ENCODE peak calls at places on chromosome 13, in nine cellular contexts. One of them, this sample, is unnamed.

GRCh38 chr13:27919299-27919933 is 384 bp upstream of the PDX1 start:
- DNase-seq in stimulated activated naive CD8-positive, alpha-beta T cell treated with anti-CD3 and anti-CD28 coated beads, Interleukin-15, Interleukin-2, amounts not matched to agents 100 U/mL and 50 U/mL, for 24 hours: no peak
- DNase-seq in substantia nigra: no peak
- DNase-seq in LoVo: no peak
- DNase-seq in HCT116: peak; percentile 45
- DNase-seq in upper lobe of left lung: no peak
- DNase-seq in AG04449: no peak
- DNase-seq in AG09309: no peak
- DNase-seq in AG09319: no peak
- DNase-seq in this sample: no peak

GRCh38 chr13:52969373-52969772 is 59.2 kb upstream of the OLFM4 start:
- DNase-seq in stimulated activated naive CD8-positive, alpha-beta T cell treated with anti-CD3 and anti-CD28 coated beads, Interleukin-15, Interleukin-2, amounts not matched to agents 100 U/mL and 50 U/mL, for 24 hours: no peak
- DNase-seq in substantia nigra: no peak
- DNase-seq in LoVo: no peak
- DNase-seq in HCT116: no peak
- DNase-seq in upper lobe of left lung: no peak
- DNase-seq in AG04449: no peak
- DNase-seq in AG09309: no peak
- DNase-seq in AG09319: no peak
- DNase-seq in this sample: no peak

GRCh38 chr13:98998831-98999634 is 21.2 kb upstream of the DOCK9 start:
- DNase-seq in stimulated activated naive CD8-positive, alpha-beta T cell treated with anti-CD3 and anti-CD28 coated beads, Interleukin-15, Interleukin-2, amounts not matched to agents 100 U/mL and 50 U/mL, for 24 hours: no peak
- DNase-seq in substantia nigra: no peak
- DNase-seq in LoVo: no peak
- DNase-seq in HCT116: no peak
- DNase-seq in upper lobe of left lung: no peak
- DNase-seq in AG04449: no peak
- DNase-seq in AG09309: no peak
- DNase-seq in AG09319: no peak
- DNase-seq in this sample: no peak

GRCh38 chr13:94683426-94683825 is 28.9 kb downstream of the SOX21 start:
- DNase-seq in stimulated activated naive CD8-positive, alpha-beta T cell treated with anti-CD3 and anti-CD28 coated beads, Interleukin-15, Interleukin-2, amounts not matched to agents 100 U/mL and 50 U/mL, for 24 hours: no peak
- DNase-seq in substantia nigra: no peak
- DNase-seq in LoVo: no peak
- DNase-seq in HCT116: no peak
- DNase-seq in upper lobe of left lung: no peak
- DNase-seq in AG04449: no peak
- DNase-seq in AG09309: no peak
- DNase-seq in AG09319: no peak
- DNase-seq in this sample: no peak

GRCh38 chr13:22229916-22230315 is 559.0 kb downstream of the FGF9 start:
- DNase-seq in stimulated activated naive CD8-positive, alpha-beta T cell treated with anti-CD3 and anti-CD28 coated beads, Interleukin-15, Interleukin-2, amounts not matched to agents 100 U/mL and 50 U/mL, for 24 hours: peak; percentile 17
- DNase-seq in substantia nigra: no peak
- DNase-seq in LoVo: no peak
- DNase-seq in HCT116: no peak
- DNase-seq in upper lobe of left lung: no peak
- DNase-seq in AG04449: no peak
- DNase-seq in AG09309: no peak
- DNase-seq in AG09319: no peak
- DNase-seq in this sample: no peak

GRCh38 chr13:73778242-73778864 is 355.9 kb downstream of the KLF12 start:
- DNase-seq in stimulated activated naive CD8-positive, alpha-beta T cell treated with anti-CD3 and anti-CD28 coated beads, Interleukin-15, Interleukin-2, amounts not matched to agents 100 U/mL and 50 U/mL, for 24 hours: no peak
- DNase-seq in substantia nigra: no peak
- DNase-seq in LoVo: no peak
- DNase-seq in HCT116: no peak
- DNase-seq in upper lobe of left lung: no peak
- DNase-seq in AG04449: no peak
- DNase-seq in AG09309: no peak
- DNase-seq in AG09319: no peak
- DNase-seq in this sample: no peak

GRCh38 chr13:37647038-37647650 is 48.6 kb upstream of the POSTN start:
- DNase-seq in stimulated activated naive CD8-positive, alpha-beta T cell treated with anti-CD3 and anti-CD28 coated beads, Interleukin-15, Interleukin-2, amounts not matched to agents 100 U/mL and 50 U/mL, for 24 hours: no peak
- DNase-seq in substantia nigra: no peak
- DNase-seq in LoVo: no peak
- DNase-seq in HCT116: no peak
- DNase-seq in upper lobe of left lung: no peak
- DNase-seq in AG04449: no peak
- DNase-seq in AG09309: no peak
- DNase-seq in AG09319: no peak
- DNase-seq in this sample: no peak

GRCh38 chr13:29925457-29925856 is 75.0 kb upstream of the UBL3 start:
- DNase-seq in stimulated activated naive CD8-positive, alpha-beta T cell treated with anti-CD3 and anti-CD28 coated beads, Interleukin-15, Interleukin-2, amounts not matched to agents 100 U/mL and 50 U/mL, for 24 hours: no peak
- DNase-seq in substantia nigra: no peak
- DNase-seq in LoVo: peak; percentile 69
- DNase-seq in HCT116: no peak
- DNase-seq in upper lobe of left lung: peak; percentile 94
- DNase-seq in AG04449: no peak
- DNase-seq in AG09309: peak; percentile 69
- DNase-seq in AG09319: peak; percentile 75
- DNase-seq in this sample: peak; percentile 74

GRCh38 chr13:24709186-24709913 is 29.1 kb downstream of the ATP12A start:
- DNase-seq in stimulated activated naive CD8-positive, alpha-beta T cell treated with anti-CD3 and anti-CD28 coated beads, Interleukin-15, Interleukin-2, amounts not matched to agents 100 U/mL and 50 U/mL, for 24 hours: peak; percentile 68
- DNase-seq in substantia nigra: no peak
- DNase-seq in LoVo: no peak
- DNase-seq in HCT116: no peak
- DNase-seq in upper lobe of left lung: no peak
- DNase-seq in AG04449: no peak
- DNase-seq in AG09309: no peak
- DNase-seq in AG09319: no peak
- DNase-seq in this sample: no peak